ENCODE peak calls at places on chromosomes 16 and 17, in nine cellular contexts. One of them, this sample, is unnamed.

GRCh38 chr17:75323043-75323591 is 33.9 kb upstream of the SLC25A19 start:
- DNase-seq in hepatocyte: peak
- DNase-seq in PC-3: peak
- DNase-seq in GM23338: peak
- DNase-seq in HCT116: peak
- DNase-seq in GM23248: peak
- DNase-seq in OCI-LY7: peak
- DNase-seq in MM.1S: peak
- DNase-seq in SK-N-SH: peak
- DNase-seq in this sample: peak

GRCh38 chr17:75511610-75512575 is 3.4 kb downstream of the CASKIN2 start:
- DNase-seq in hepatocyte: peak
- DNase-seq in PC-3: no peak
- DNase-seq in GM23338: no peak
- DNase-seq in HCT116: no peak
- DNase-seq in GM23248: no peak
- DNase-seq in OCI-LY7: no peak
- DNase-seq in MM.1S: no peak
- DNase-seq in SK-N-SH: no peak
- DNase-seq in this sample: no peak

GRCh38 chr16:88770459-88771293 is 14.3 kb downstream of the PIEZO1 start:
- DNase-seq in hepatocyte: peak
- DNase-seq in PC-3: peak
- DNase-seq in GM23338: peak
- DNase-seq in HCT116: peak
- DNase-seq in GM23248: no peak
- DNase-seq in OCI-LY7: no peak
- DNase-seq in MM.1S: no peak
- DNase-seq in SK-N-SH: peak
- DNase-seq in this sample: peak

GRCh38 chr17:43888548-43888947 is 18.8 kb downstream of the MPP2 start:
- DNase-seq in hepatocyte: no peak
- DNase-seq in PC-3: no peak
- DNase-seq in GM23338: no peak
- DNase-seq in HCT116: no peak
- DNase-seq in GM23248: no peak
- DNase-seq in OCI-LY7: no peak
- DNase-seq in MM.1S: no peak
- DNase-seq in SK-N-SH: no peak
- DNase-seq in this sample: no peak

GRCh38 chr17:76947309-76947708 is 79.1 kb downstream of the MGAT5B start:
- DNase-seq in hepatocyte: no peak
- DNase-seq in PC-3: no peak
- DNase-seq in GM23338: no peak
- DNase-seq in HCT116: no peak
- DNase-seq in GM23248: no peak
- DNase-seq in OCI-LY7: no peak
- DNase-seq in MM.1S: no peak
- DNase-seq in SK-N-SH: no peak
- DNase-seq in this sample: no peak

GRCh38 chr17:19369107-19369778 is 6.7 kb upstream of the B9D1 start:
- DNase-seq in hepatocyte: no peak
- DNase-seq in PC-3: no peak
- DNase-seq in GM23338: no peak
- DNase-seq in HCT116: no peak
- DNase-seq in GM23248: no peak
- DNase-seq in OCI-LY7: no peak
- DNase-seq in MM.1S: no peak
- DNase-seq in SK-N-SH: no peak
- DNase-seq in this sample: no peak

GRCh38 chr16:89257281-89257731 is 39.8 kb downstream of the ZNF778 start:
- DNase-seq in hepatocyte: no peak
- DNase-seq in PC-3: peak
- DNase-seq in GM23338: peak
- DNase-seq in HCT116: no peak
- DNase-seq in GM23248: peak
- DNase-seq in OCI-LY7: no peak
- DNase-seq in MM.1S: no peak
- DNase-seq in SK-N-SH: peak
- DNase-seq in this sample: peak

GRCh38 chr17:1232786-1233185 is 37.5 kb upstream of the BHLHA9 start:
- DNase-seq in hepatocyte: no peak
- DNase-seq in PC-3: peak
- DNase-seq in GM23338: no peak
- DNase-seq in HCT116: no peak
- DNase-seq in GM23248: peak
- DNase-seq in OCI-LY7: no peak
- DNase-seq in MM.1S: no peak
- DNase-seq in SK-N-SH: no peak
- DNase-seq in this sample: no peak

GRCh38 chr17:34412965-34413441 is 50.0 kb upstream of the CCL1 start:
- DNase-seq in hepatocyte: no peak
- DNase-seq in PC-3: no peak
- DNase-seq in GM23338: no peak
- DNase-seq in HCT116: no peak
- DNase-seq in GM23248: peak
- DNase-seq in OCI-LY7: no peak
- DNase-seq in MM.1S: no peak
- DNase-seq in SK-N-SH: no peak
- DNase-seq in this sample: no peak

GRCh38 chr16:88354229-88355092 is 28.3 kb upstream of the ZNF469 start:
- DNase-seq in hepatocyte: no peak
- DNase-seq in PC-3: no peak
- DNase-seq in GM23338: no peak
- DNase-seq in HCT116: no peak
- DNase-seq in GM23248: no peak
- DNase-seq in OCI-LY7: no peak
- DNase-seq in MM.1S: no peak
- DNase-seq in SK-N-SH: peak
- DNase-seq in this sample: no peak

GRCh38 chr16:70694088-70694487 is 8.2 kb upstream of the MTSS2 start:
- DNase-seq in hepatocyte: no peak
- DNase-seq in PC-3: peak
- DNase-seq in GM23338: peak
- DNase-seq in HCT116: no peak
- DNase-seq in GM23248: peak
- DNase-seq in OCI-LY7: no peak
- DNase-seq in MM.1S: no peak
- DNase-seq in SK-N-SH: no peak
- DNase-seq in this sample: peak

GRCh38 chr17:38870259-38871165 is 654 bp downstream of the LASP1 start:
- DNase-seq in hepatocyte: peak
- DNase-seq in PC-3: peak
- DNase-seq in GM23338: peak
- DNase-seq in HCT116: no peak
- DNase-seq in GM23248: peak
- DNase-seq in OCI-LY7: peak
- DNase-seq in MM.1S: peak
- DNase-seq in SK-N-SH: peak
- DNase-seq in this sample: peak

GRCh38 chr17:28333083-28333746 is 2.1 kb downstream of the IFT20 start:
- DNase-seq in hepatocyte: no peak
- DNase-seq in PC-3: no peak
- DNase-seq in GM23338: no peak
- DNase-seq in HCT116: no peak
- DNase-seq in GM23248: peak
- DNase-seq in OCI-LY7: no peak
- DNase-seq in MM.1S: no peak
- DNase-seq in SK-N-SH: no peak
- DNase-seq in this sample: no peak

GRCh38 chr17:16378631-16379282 is 2.1 kb upstream of the UBB start:
- DNase-seq in hepatocyte: no peak
- DNase-seq in PC-3: peak
- DNase-seq in GM23338: peak
- DNase-seq in HCT116: no peak
- DNase-seq in GM23248: peak
- DNase-seq in OCI-LY7: no peak
- DNase-seq in MM.1S: no peak
- DNase-seq in SK-N-SH: no peak
- DNase-seq in this sample: no peak

GRCh38 chr16:70460737-70461261 is 6.4 kb downstream of the FCSK start:
- DNase-seq in hepatocyte: no peak
- DNase-seq in PC-3: no peak
- DNase-seq in GM23338: no peak
- DNase-seq in HCT116: no peak
- DNase-seq in GM23248: peak
- DNase-seq in OCI-LY7: no peak
- DNase-seq in MM.1S: no peak
- DNase-seq in SK-N-SH: peak
- DNase-seq in this sample: no peak

GRCh38 chr17:74757931-74758845 is 9.8 kb downstream of the NHERF1 start:
- DNase-seq in hepatocyte: no peak
- DNase-seq in PC-3: no peak
- DNase-seq in GM23338: no peak
- DNase-seq in HCT116: no peak
- DNase-seq in GM23248: no peak
- DNase-seq in OCI-LY7: no peak
- DNase-seq in MM.1S: no peak
- DNase-seq in SK-N-SH: peak
- DNase-seq in this sample: no peak

GRCh38 chr17:549197-550040 is 165.2 kb downstream of the VPS53 start:
- DNase-seq in hepatocyte: peak
- DNase-seq in PC-3: no peak
- DNase-seq in GM23338: no peak
- DNase-seq in HCT116: no peak
- DNase-seq in GM23248: peak
- DNase-seq in OCI-LY7: no peak
- DNase-seq in MM.1S: no peak
- DNase-seq in SK-N-SH: no peak
- DNase-seq in this sample: no peak

DNA sequence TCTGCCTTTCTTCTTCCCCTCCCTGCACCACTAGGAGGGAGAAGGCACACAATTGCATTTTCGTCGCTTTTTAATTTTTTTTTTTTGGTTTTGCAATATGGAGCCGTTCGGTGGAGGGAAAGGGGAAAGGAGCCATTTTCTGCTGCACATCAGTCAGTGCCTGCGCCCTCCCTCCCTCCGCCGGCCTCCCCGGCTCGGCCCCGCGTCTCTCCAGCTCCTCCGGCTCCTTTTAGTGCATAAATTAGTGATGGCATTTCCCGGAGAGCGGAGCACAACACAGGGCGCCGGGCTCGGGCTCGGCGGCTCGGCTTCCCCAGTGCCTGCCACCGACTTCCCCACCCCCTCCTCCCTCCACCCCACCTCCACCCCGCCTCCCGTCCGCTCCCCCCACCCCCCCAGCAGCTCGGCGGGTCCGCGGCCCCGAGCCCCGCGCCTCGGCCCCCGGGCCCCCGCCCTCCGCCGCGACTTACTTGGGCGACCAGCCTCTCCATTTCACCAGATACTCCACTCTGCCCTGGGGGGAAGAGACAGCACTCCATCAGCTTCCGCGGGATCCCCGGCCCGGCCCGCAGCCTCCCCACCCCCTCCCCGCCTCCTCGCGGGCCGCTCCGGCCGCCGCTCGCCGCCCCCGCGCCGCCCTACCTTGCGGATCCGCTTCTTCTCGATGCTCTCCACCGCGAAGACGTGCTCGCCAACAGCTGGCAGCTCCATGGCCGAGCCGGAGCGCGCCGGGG is 532 bp downstream of the CBX4 start:
- DNase-seq in hepatocyte: peak
- DNase-seq in PC-3: peak
- DNase-seq in GM23338: peak
- DNase-seq in HCT116: no peak
- DNase-seq in GM23248: peak
- DNase-seq in OCI-LY7: peak
- DNase-seq in MM.1S: peak
- DNase-seq in SK-N-SH: peak
- DNase-seq in this sample: peak
- TF ChIP-seq EZH2phosphoT487 in hepatocyte: no peak
- TF ChIP-seq EZH2phosphoT487 in PC-3: no peak
- TF ChIP-seq EZH2phosphoT487 in GM23338: no peak
- TF ChIP-seq EZH2phosphoT487 in HCT116: no peak
- TF ChIP-seq EZH2phosphoT487 in GM23248: no peak
- TF ChIP-seq EZH2phosphoT487 in OCI-LY7: no peak
- TF ChIP-seq EZH2phosphoT487 in MM.1S: no peak
- TF ChIP-seq EZH2phosphoT487 in SK-N-SH: no peak
- TF ChIP-seq EZH2phosphoT487 in this sample: no peak

DNA sequence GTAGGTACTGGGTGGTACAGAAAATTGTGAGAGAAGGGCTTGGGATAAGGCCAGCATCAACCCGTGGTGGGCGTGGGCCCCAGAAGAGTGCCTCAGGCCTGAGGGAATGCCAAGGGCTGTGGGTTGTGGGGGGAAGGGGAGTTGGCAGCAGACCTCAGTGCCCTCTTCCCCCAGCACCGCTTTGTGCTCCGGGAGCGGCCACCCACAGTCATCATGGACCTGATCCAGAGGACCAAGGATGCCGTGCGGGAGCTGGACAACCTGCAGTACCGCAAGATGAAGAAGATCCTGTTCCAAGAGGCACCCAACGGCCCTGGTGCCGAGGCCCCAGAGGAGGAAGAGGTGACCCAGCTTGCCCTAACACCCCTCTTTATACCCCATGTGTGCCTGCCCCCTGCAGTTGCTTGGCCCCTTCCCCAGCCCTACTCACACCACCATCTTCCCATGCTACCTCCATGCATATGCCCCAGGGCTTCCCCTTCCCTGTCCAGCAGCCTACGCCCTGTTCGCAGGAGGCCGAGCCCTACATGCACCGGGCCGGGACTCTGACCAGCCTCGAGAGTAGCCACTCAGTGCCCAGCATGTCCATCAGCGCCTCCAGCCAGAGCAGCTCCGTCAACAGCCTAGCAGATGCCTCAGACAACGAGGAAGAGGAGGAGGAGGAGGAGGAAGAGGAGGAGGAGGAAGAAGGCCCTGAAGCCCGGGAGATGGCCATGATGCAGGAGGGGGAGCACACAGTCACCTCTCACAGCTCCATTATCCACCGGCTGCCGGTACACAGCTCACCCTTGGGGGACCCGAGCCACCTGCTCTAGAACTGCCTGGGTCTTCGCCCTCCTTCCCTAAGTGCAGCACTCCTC is 9.1 kb downstream of the TAOK2 start:
- DNase-seq in hepatocyte: no peak
- DNase-seq in PC-3: no peak
- DNase-seq in GM23338: no peak
- DNase-seq in HCT116: no peak
- DNase-seq in GM23248: no peak
- DNase-seq in OCI-LY7: no peak
- DNase-seq in MM.1S: no peak
- DNase-seq in SK-N-SH: no peak
- DNase-seq in this sample: no peak
- TF ChIP-seq EZH2phosphoT487 in hepatocyte: no peak
- TF ChIP-seq EZH2phosphoT487 in PC-3: no peak
- TF ChIP-seq EZH2phosphoT487 in GM23338: no peak
- TF ChIP-seq EZH2phosphoT487 in HCT116: no peak
- TF ChIP-seq EZH2phosphoT487 in GM23248: no peak
- TF ChIP-seq EZH2phosphoT487 in OCI-LY7: no peak
- TF ChIP-seq EZH2phosphoT487 in MM.1S: no peak
- TF ChIP-seq EZH2phosphoT487 in SK-N-SH: no peak
- TF ChIP-seq EZH2phosphoT487 in this sample: no peak

GRCh38 chr16:77169650-77170236 is 21.2 kb upstream of the MON1B start:
- DNase-seq in hepatocyte: peak
- DNase-seq in PC-3: peak
- DNase-seq in GM23338: peak
- DNase-seq in HCT116: peak
- DNase-seq in GM23248: peak
- DNase-seq in OCI-LY7: peak
- DNase-seq in MM.1S: peak
- DNase-seq in SK-N-SH: peak
- DNase-seq in this sample: peak
- TF ChIP-seq EZH2phosphoT487 in hepatocyte: no peak
- TF ChIP-seq EZH2phosphoT487 in PC-3: no peak
- TF ChIP-seq EZH2phosphoT487 in GM23338: no peak
- TF ChIP-seq EZH2phosphoT487 in HCT116: no peak
- TF ChIP-seq EZH2phosphoT487 in GM23248: no peak
- TF ChIP-seq EZH2phosphoT487 in OCI-LY7: no peak
- TF ChIP-seq EZH2phosphoT487 in MM.1S: no peak
- TF ChIP-seq EZH2phosphoT487 in SK-N-SH: no peak
- TF ChIP-seq EZH2phosphoT487 in this sample: no peak

GRCh38 chr16:80372341-80372740 is 168.5 kb upstream of the DYNLRB2 start:
- DNase-seq in hepatocyte: no peak
- DNase-seq in PC-3: no peak
- DNase-seq in GM23338: no peak
- DNase-seq in HCT116: no peak
- DNase-seq in GM23248: no peak
- DNase-seq in OCI-LY7: no peak
- DNase-seq in MM.1S: no peak
- DNase-seq in SK-N-SH: no peak
- DNase-seq in this sample: peak
- TF ChIP-seq EZH2phosphoT487 in hepatocyte: no peak
- TF ChIP-seq EZH2phosphoT487 in PC-3: no peak
- TF ChIP-seq EZH2phosphoT487 in GM23338: no peak
- TF ChIP-seq EZH2phosphoT487 in HCT116: no peak
- TF ChIP-seq EZH2phosphoT487 in GM23248: no peak
- TF ChIP-seq EZH2phosphoT487 in OCI-LY7: no peak
- TF ChIP-seq EZH2phosphoT487 in MM.1S: no peak
- TF ChIP-seq EZH2phosphoT487 in SK-N-SH: no peak
- TF ChIP-seq EZH2phosphoT487 in this sample: no peak

This sample was measured in neural progenitor cell.